ENCODE peak calls at places on chromosomes 6 and 20, in nine cellular contexts. N is dorsolateral prefrontal cortex, T is testis, W is cardiac muscle cell, G is heart right ventricle, A is fibroblast of lung, L is GM23338, U is adrenal gland, F is transverse colon. K is an unnamed sample.
A peak's percentile ranks its signal among the peaks of the same experiment; 100 is the strongest.

GRCh38 chr20:62788607-62789006 is 7.7 kb upstream of the MRGBP start:
- DNase-seq in W (no peak), A (no peak), F (no peak), U (no peak), G (no peak), T (no peak), N (no peak), L (no peak), K (no peak)

GRCh38 chr6:36596359-36596758 is 2.2 kb downstream of the SRSF3 start:
- DNase-seq in G (no peak), T (peak; percentile 12), F (peak; percentile 3), W (no peak), U (peak; percentile 40), A (no peak), L (no peak), N (no peak), K (peak; percentile 22)

GRCh38 chr6:138105446-138105845 is 1.8 kb downstream of the PERP start:
- DNase-seq in T (no peak), L (peak; percentile 11), W (no peak), N (no peak), F (peak; percentile 43), U (no peak), G (no peak), A (no peak), K (no peak)

GRCh38 chr6:130076512-130076911 is 58.1 kb downstream of the L3MBTL3 start:
- DNase-seq in T (no peak), F (no peak), A (peak; percentile 46), U (no peak), L (no peak), W (no peak), N (no peak), G (no peak), K (no peak)

GRCh38 chr6:134537146-134537555 is 219.2 kb upstream of the SGK1 start:
- DNase-seq in L (no peak), G (no peak), U (no peak), W (peak; percentile 38), T (no peak), A (peak; percentile 73), N (no peak), F (no peak), K (no peak)

GRCh38 chr20:63733117-63733516 is 3.3 kb upstream of the LIME1 start:
- DNase-seq in A (no peak), L (no peak), W (no peak), F (no peak), G (no peak), N (no peak), T (no peak), U (no peak), K (no peak)

GRCh38 chr6:149170564-149171452 is 146.7 kb upstream of the TAB2 start:
- DNase-seq in G (peak; percentile 20), U (no peak), W (peak; percentile 33), T (no peak), F (peak; percentile 13), N (no peak), A (peak; percentile 42), L (no peak), K (no peak)

GRCh38 chr6:82506526-82506925 is 142.9 kb downstream of the TPBG start:
- DNase-seq in L (peak; percentile 20), A (no peak), F (no peak), W (no peak), U (no peak), G (no peak), T (no peak), N (no peak), K (no peak)

GRCh38 chr6:30356519-30356918 is 11.6 kb downstream of the RPP21 start:
- DNase-seq in W (no peak), F (no peak), T (no peak), U (no peak), N (no peak), A (no peak), G (no peak), L (no peak), K (no peak)

GRCh38 chr20:50992733-50993457 is 30.0 kb downstream of the KCNG1 start:
- DNase-seq in F (peak; percentile 51), U (no peak), L (peak; percentile 95), A (peak; percentile 76), N (no peak), G (no peak), T (peak; percentile 93), W (peak; percentile 83), K (no peak)

GRCh38 chr20:13515796-13516533 is 122.8 kb downstream of the TASP1 start:
- DNase-seq in F (no peak), A (peak; percentile 48), G (no peak), N (no peak), T (no peak), L (no peak), U (no peak), W (no peak), K (no peak)

GRCh38 chr6:163414367-163415175 is at the start of gene QKI:
- DNase-seq in U (peak; percentile 87), G (peak; percentile 89), L (peak; percentile 60), A (peak; percentile 72), T (peak; percentile 88), F (peak; percentile 78), N (peak; percentile 88), W (peak; percentile 86), K (peak; percentile 84)

GRCh38 chr20:1391640-1392442 is 1.0 kb downstream of the FKBP1A start:
- DNase-seq in A (peak; percentile 63), U (peak; percentile 69), T (no peak), F (no peak), W (peak; percentile 69), N (no peak), L (peak; percentile 64), G (no peak), K (no peak)

GRCh38 chr20:10131612-10132345 is 86.9 kb upstream of the SNAP25 start:
- DNase-seq in W (peak; percentile 83), T (peak; percentile 85), N (peak; percentile 88), U (peak; percentile 90), G (peak; percentile 63), L (peak; percentile 66), F (peak; percentile 20), A (peak; percentile 83), K (no peak)

DNA sequence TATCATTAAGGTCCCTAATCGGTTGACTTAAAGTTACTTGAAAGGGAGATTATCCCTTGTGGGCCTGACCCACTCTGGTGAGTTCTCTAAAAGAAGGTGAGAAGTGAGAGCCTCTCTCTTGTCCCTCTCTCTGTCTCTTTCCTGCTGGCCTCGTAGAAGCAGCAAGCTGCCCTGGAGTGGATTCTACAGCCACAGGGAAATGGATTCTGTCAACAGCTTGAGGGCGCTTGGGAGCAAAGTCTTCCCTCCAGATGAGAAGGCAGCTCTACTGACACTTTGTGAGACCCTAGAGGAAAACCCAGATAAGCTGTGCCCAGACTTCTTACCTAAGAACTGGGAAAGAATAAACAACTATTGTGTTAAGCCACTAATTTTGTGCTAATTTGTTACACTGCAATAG is 40.0 kb downstream of the ANKRD60 start:
- DNase-seq in L (peak; percentile 72), N (no peak), W (no peak), T (no peak), G (no peak), A (no peak), U (no peak), F (no peak), K (no peak)
- TF ChIP-seq CTCF in L (peak; percentile 45), N (no peak), W (no peak), T (no peak), G (no peak), A (no peak), U (no peak), F (no peak), K (no peak)

GRCh38 chr20:3861191-3861590 is 14.6 kb downstream of the MAVS start:
- DNase-seq in U (no peak), A (no peak), G (no peak), N (no peak), L (no peak), F (no peak), T (no peak), W (no peak), K (no peak)

GRCh38 chr20:3865152-3865886 is 18.7 kb downstream of the MAVS start:
- DNase-seq in F (no peak), L (no peak), A (no peak), W (no peak), T (no peak), N (no peak), G (no peak), U (no peak), K (no peak)

GRCh38 chr20:3864518-3864917 is 17.9 kb downstream of the MAVS start:
- DNase-seq in W (no peak), U (no peak), G (no peak), T (no peak), A (no peak), N (no peak), L (no peak), F (no peak), K (no peak)

GRCh38 chr20:3863317-3863716 is 16.7 kb downstream of the MAVS start:
- DNase-seq in T (no peak), L (no peak), A (no peak), G (no peak), F (no peak), U (no peak), W (no peak), N (no peak), K (no peak)

GRCh38 chr20:3862333-3862732 is 15.7 kb downstream of the MAVS start:
- DNase-seq in N (no peak), F (no peak), T (no peak), G (no peak), L (no peak), W (no peak), U (no peak), A (no peak), K (no peak)
- H3K27ac ChIP-seq in N (no peak overlapping the region), F (no peak overlapping the region), T (no peak overlapping the region), G (no peak overlapping the region), L (no peak overlapping the region), W (no peak overlapping the region), U (no peak overlapping the region), A (no peak overlapping the region), K (no peak overlapping the region)

GRCh38 chr6:169386431-169387057 is 132.9 kb upstream of the THBS2 start:
- DNase-seq in F (no peak), L (no peak), N (no peak), A (peak; percentile 13), W (peak; percentile 63), T (peak; percentile 49), U (no peak), G (no peak), K (no peak)
- TF ChIP-seq CTCF in F (no peak), L (no peak), N (no peak), A (no peak), W (no peak), T (no peak), U (no peak), G (no peak), K (no peak)

GRCh38 chr20:23086056-23086551 is at the start of gene CD93:
- DNase-seq in A (no peak), U (peak; percentile 77), G (peak; percentile 78), W (peak; percentile 67), T (peak; percentile 45), N (no peak), L (peak; percentile 8), F (no peak), K (no peak)

GRCh38 chr20:23085415-23086055 is 589 bp downstream of the CD93 start:
- DNase-seq in W (no peak), A (no peak), U (no peak), T (no peak), N (no peak), G (no peak), F (no peak), L (no peak), K (no peak)

GRCh38 chr20:23086931-23087411 is 847 bp upstream of the CD93 start:
- DNase-seq in W (no peak), N (no peak), G (peak; percentile 78), U (peak; percentile 75), F (peak; percentile 22), T (peak; percentile 36), A (no peak), L (no peak), K (no peak)

GRCh38 chr20:23088891-23089290 is 2.8 kb upstream of the CD93 start:
- DNase-seq in L (no peak), T (no peak), G (no peak), U (no peak), A (no peak), W (no peak), F (no peak), N (no peak), K (no peak)

GRCh38 chr20:23087587-23088275 is 1.6 kb upstream of the CD93 start:
- DNase-seq in F (no peak), U (no peak), G (no peak), L (no peak), T (no peak), A (no peak), W (no peak), N (no peak), K (no peak)
- H3K27ac ChIP-seq in F (peak overlapping the region; percentile 65), U (peak overlapping the region; percentile 43), G (peak overlapping the region; percentile 99), L (no peak overlapping the region), T (peak overlapping the region; percentile 82), A (no peak overlapping the region), W (no peak overlapping the region), N (peak overlapping the region; percentile 86), K (peak overlapping the region; percentile 85)

K was measured in coronary artery.